ENCODE peak calls at places on chromosomes 13 and 19, in five cellular contexts. One of them, this sample, is unnamed.

GRCh38 chr13:113954046-113954841 is 19.6 kb downstream of the C13orf46 start:
- DNase-seq in GM13976: no peak
- DNase-seq in fibroblast of villous mesenchyme: no peak
- DNase-seq in fibroblast of pulmonary artery: no peak
- DNase-seq in tibial artery: no peak
- DNase-seq in this sample: no peak

GRCh38 chr13:29162638-29163037 is 342.5 kb downstream of the MTUS2 start:
- DNase-seq in GM13976: no peak
- DNase-seq in fibroblast of villous mesenchyme: peak; percentile 43
- DNase-seq in fibroblast of pulmonary artery: no peak
- DNase-seq in tibial artery: no peak
- DNase-seq in this sample: no peak

GRCh38 chr13:113398963-113399754 is 35.2 kb upstream of the GRTP1 start:
- DNase-seq in GM13976: no peak
- DNase-seq in fibroblast of villous mesenchyme: no peak
- DNase-seq in fibroblast of pulmonary artery: no peak
- DNase-seq in tibial artery: no peak
- DNase-seq in this sample: no peak

GRCh38 chr13:34017231-34017630 is 199.3 kb downstream of the RFC3 start:
- DNase-seq in GM13976: no peak
- DNase-seq in fibroblast of villous mesenchyme: no peak
- DNase-seq in fibroblast of pulmonary artery: no peak
- DNase-seq in tibial artery: no peak
- DNase-seq in this sample: no peak

GRCh38 chr19:39363909-39364457 is 21.8 kb downstream of the SAMD4B start:
- DNase-seq in GM13976: no peak
- DNase-seq in fibroblast of villous mesenchyme: peak; percentile 60
- DNase-seq in fibroblast of pulmonary artery: no peak
- DNase-seq in tibial artery: peak; percentile 58
- DNase-seq in this sample: no peak

GRCh38 chr19:7874080-7874856 is at the start of gene PRR36:
- DNase-seq in GM13976: no peak
- DNase-seq in fibroblast of villous mesenchyme: no peak
- DNase-seq in fibroblast of pulmonary artery: no peak
- DNase-seq in tibial artery: no peak
- DNase-seq in this sample: no peak

GRCh38 chr13:89457977-89458376 is 1786.8 kb downstream of the SLITRK5 start:
- DNase-seq in GM13976: no peak
- DNase-seq in fibroblast of villous mesenchyme: no peak
- DNase-seq in fibroblast of pulmonary artery: peak; percentile 85
- DNase-seq in tibial artery: no peak
- DNase-seq in this sample: no peak

GRCh38 chr13:64819081-64819480 is 2411.1 kb downstream of the PCDH9 start:
- DNase-seq in GM13976: no peak
- DNase-seq in fibroblast of villous mesenchyme: no peak
- DNase-seq in fibroblast of pulmonary artery: peak; percentile 30
- DNase-seq in tibial artery: no peak
- DNase-seq in this sample: no peak

GRCh38 chr13:27379694-27380596 is 44.5 kb upstream of the GTF3A start:
- DNase-seq in GM13976: peak; percentile 75
- DNase-seq in fibroblast of villous mesenchyme: peak; percentile 34
- DNase-seq in fibroblast of pulmonary artery: peak; percentile 44
- DNase-seq in tibial artery: peak; percentile 35
- DNase-seq in this sample: no peak

GRCh38 chr13:24228852-24229458 is 68.4 kb downstream of the SPATA13 start:
- DNase-seq in GM13976: peak; percentile 60
- DNase-seq in fibroblast of villous mesenchyme: peak; percentile 76
- DNase-seq in fibroblast of pulmonary artery: peak; percentile 85
- DNase-seq in tibial artery: no peak
- DNase-seq in this sample: no peak

GRCh38 chr19:38417544-38418506 is 8.2 kb downstream of the RASGRP4 start:
- DNase-seq in GM13976: peak; percentile 77
- DNase-seq in fibroblast of villous mesenchyme: peak; percentile 20
- DNase-seq in fibroblast of pulmonary artery: no peak
- DNase-seq in tibial artery: peak; percentile 59
- DNase-seq in this sample: peak; percentile 96

GRCh38 chr13:39417643-39418042 is 185.3 kb downstream of the LHFPL6 start:
- DNase-seq in GM13976: no peak
- DNase-seq in fibroblast of villous mesenchyme: peak; percentile 37
- DNase-seq in fibroblast of pulmonary artery: peak; percentile 72
- DNase-seq in tibial artery: no peak
- DNase-seq in this sample: no peak

GRCh38 chr19:51364200-51365106 is 1.7 kb downstream of the ETFB start:
- DNase-seq in GM13976: no peak
- DNase-seq in fibroblast of villous mesenchyme: peak; percentile 12
- DNase-seq in fibroblast of pulmonary artery: no peak
- DNase-seq in tibial artery: no peak
- DNase-seq in this sample: no peak

GRCh38 chr19:41431426-41432386 is 4.5 kb upstream of the B3GNT8 start:
- DNase-seq in GM13976: no peak
- DNase-seq in fibroblast of villous mesenchyme: peak; percentile 48
- DNase-seq in fibroblast of pulmonary artery: peak; percentile 52
- DNase-seq in tibial artery: no peak
- DNase-seq in this sample: peak; percentile 67
- TF ChIP-seq CTCF in GM13976: peak; percentile 29
- TF ChIP-seq CTCF in fibroblast of villous mesenchyme: peak; percentile 42
- TF ChIP-seq CTCF in fibroblast of pulmonary artery: peak; percentile 40
- TF ChIP-seq CTCF in tibial artery: no peak
- TF ChIP-seq CTCF in this sample: no peak

GRCh38 chr19:1826557-1827521 is 14.8 kb upstream of the ATP8B3 start:
- DNase-seq in GM13976: no peak
- DNase-seq in fibroblast of villous mesenchyme: peak; percentile 13
- DNase-seq in fibroblast of pulmonary artery: peak; percentile 13
- DNase-seq in tibial artery: no peak
- DNase-seq in this sample: no peak

GRCh38 chr19:1823539-1824251 is 11.6 kb upstream of the ATP8B3 start:
- DNase-seq in GM13976: no peak
- DNase-seq in fibroblast of villous mesenchyme: no peak
- DNase-seq in fibroblast of pulmonary artery: no peak
- DNase-seq in tibial artery: no peak
- DNase-seq in this sample: peak; percentile 76

GRCh38 chr19:1824252-1824622 is 12.2 kb upstream of the ATP8B3 start:
- DNase-seq in GM13976: no peak
- DNase-seq in fibroblast of villous mesenchyme: no peak
- DNase-seq in fibroblast of pulmonary artery: no peak
- DNase-seq in tibial artery: no peak
- DNase-seq in this sample: no peak

GRCh38 chr19:1827566-1828278 is 15.6 kb upstream of the ATP8B3 start:
- DNase-seq in GM13976: no peak
- DNase-seq in fibroblast of villous mesenchyme: no peak
- DNase-seq in fibroblast of pulmonary artery: no peak
- DNase-seq in tibial artery: no peak
- DNase-seq in this sample: no peak

GRCh38 chr19:1825909-1826556 is 14.0 kb upstream of the ATP8B3 start:
- DNase-seq in GM13976: peak; percentile 94
- DNase-seq in fibroblast of villous mesenchyme: peak; percentile 70
- DNase-seq in fibroblast of pulmonary artery: peak; percentile 71
- DNase-seq in tibial artery: peak; percentile 68
- DNase-seq in this sample: peak; percentile 92
- TF ChIP-seq CTCF in GM13976: peak; percentile 94
- TF ChIP-seq CTCF in fibroblast of villous mesenchyme: peak; percentile 94
- TF ChIP-seq CTCF in fibroblast of pulmonary artery: peak; percentile 73
- TF ChIP-seq CTCF in tibial artery: peak; percentile 89
- TF ChIP-seq CTCF in this sample: peak; percentile 85

GRCh38 chr19:47848871-47849473 is 10.1 kb upstream of the TPRX2 start:
- DNase-seq in GM13976: no peak
- DNase-seq in fibroblast of villous mesenchyme: peak; percentile 20
- DNase-seq in fibroblast of pulmonary artery: peak; percentile 23
- DNase-seq in tibial artery: no peak
- DNase-seq in this sample: no peak
- TF ChIP-seq CTCF in GM13976: no peak
- TF ChIP-seq CTCF in fibroblast of villous mesenchyme: peak; percentile 46
- TF ChIP-seq CTCF in fibroblast of pulmonary artery: peak; percentile 44
- TF ChIP-seq CTCF in tibial artery: no peak
- TF ChIP-seq CTCF in this sample: no peak

DNA sequence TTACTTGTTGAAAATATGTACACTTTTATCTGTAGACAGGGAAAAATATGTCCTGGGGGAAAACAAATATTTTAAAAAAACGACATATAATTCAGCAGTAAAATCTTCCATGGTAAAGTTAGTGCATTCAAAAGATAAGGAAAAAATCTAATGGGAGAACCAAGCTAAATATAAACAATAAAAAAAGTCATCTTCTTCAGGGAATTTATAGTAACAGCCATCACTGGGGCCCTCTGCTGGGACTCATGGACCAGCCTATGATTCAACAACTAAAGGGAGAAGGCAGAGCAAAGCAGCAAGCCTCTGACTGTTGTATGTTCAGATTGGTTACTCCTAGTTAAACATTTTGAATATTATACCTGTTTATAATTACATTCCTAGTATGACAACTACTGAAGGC is 93.0 kb downstream of the ITGBL1 start:
- DNase-seq in GM13976: no peak
- DNase-seq in fibroblast of villous mesenchyme: peak; percentile 64
- DNase-seq in fibroblast of pulmonary artery: no peak
- DNase-seq in tibial artery: no peak
- DNase-seq in this sample: no peak
- TF ChIP-seq CTCF in GM13976: no peak
- TF ChIP-seq CTCF in fibroblast of villous mesenchyme: peak; percentile 25
- TF ChIP-seq CTCF in fibroblast of pulmonary artery: no peak
- TF ChIP-seq CTCF in tibial artery: peak; percentile 27
- TF ChIP-seq CTCF in this sample: no peak

GRCh38 chr19:44580366-44580895 is 32.9 kb upstream of the IGSF23 start:
- DNase-seq in GM13976: no peak
- DNase-seq in fibroblast of villous mesenchyme: no peak
- DNase-seq in fibroblast of pulmonary artery: no peak
- DNase-seq in tibial artery: no peak
- DNase-seq in this sample: no peak
- TF ChIP-seq CTCF in GM13976: no peak
- TF ChIP-seq CTCF in fibroblast of villous mesenchyme: no peak
- TF ChIP-seq CTCF in fibroblast of pulmonary artery: no peak
- TF ChIP-seq CTCF in tibial artery: no peak
- TF ChIP-seq CTCF in this sample: no peak